ENCODE peak calls at places on chromosomes 6 and 20, in five cellular contexts. M is H9; B is GM23338; W is spleen; H is naive thymus-derived CD4-positive, alpha-beta T cell. K is an unnamed sample.
A peak's percentile ranks its signal among the peaks of the same experiment; 100 is the strongest.

GRCh38 chr6:107787589-107787960 is 36.5 kb downstream of the SCML4 start:
- DNase-seq in H (no peak), B (no peak), W (no peak), M (no peak), K (no peak)

GRCh38 chr20:36063916-36064660 is 90.5 kb upstream of the EPB41L1 start:
- DNase-seq in M (no peak), H (no peak), W (no peak), B (no peak), K (no peak)

GRCh38 chr20:8874437-8874836 is 194.4 kb upstream of the PLCB4 start:
- DNase-seq in B (no peak), H (no peak), W (no peak), M (no peak), K (no peak)

GRCh38 chr6:26599134-26599533 is 2.4 kb downstream of the ABT1 start:
- DNase-seq in H (no peak), B (no peak), W (no peak), M (no peak), K (no peak)

GRCh38 chr6:7134999-7135735 is 27.4 kb downstream of the RREB1 start:
- DNase-seq in M (no peak), H (no peak), B (no peak), W (no peak), K (no peak)

GRCh38 chr6:41730531-41731436 is 4.6 kb downstream of the TFEB start:
- DNase-seq in H (no peak), W (peak; percentile 71), B (no peak), M (no peak), K (no peak)

GRCh38 chr6:154719854-154720253 is 13.4 kb upstream of the SCAF8 start:
- DNase-seq in H (no peak), B (no peak), W (no peak), M (no peak), K (no peak)

GRCh38 chr20:50023116-50023802 is 40.5 kb downstream of the SNAI1 start:
- DNase-seq in B (no peak), W (no peak), H (no peak), M (no peak), K (no peak)

GRCh38 chr6:116568111-116568510 is 3.2 kb upstream of the RWDD1 start:
- DNase-seq in W (no peak), M (no peak), B (no peak), H (no peak), K (no peak)

GRCh38 chr6:116954335-116954734 is 77.3 kb downstream of the RFX6 start:
- DNase-seq in M (no peak), W (no peak), B (no peak), H (no peak), K (no peak)

GRCh38 chr20:4691753-4692152 is 30.0 kb upstream of the PRND start:
- DNase-seq in W (no peak), M (no peak), H (no peak), B (no peak), K (no peak)

DNA sequence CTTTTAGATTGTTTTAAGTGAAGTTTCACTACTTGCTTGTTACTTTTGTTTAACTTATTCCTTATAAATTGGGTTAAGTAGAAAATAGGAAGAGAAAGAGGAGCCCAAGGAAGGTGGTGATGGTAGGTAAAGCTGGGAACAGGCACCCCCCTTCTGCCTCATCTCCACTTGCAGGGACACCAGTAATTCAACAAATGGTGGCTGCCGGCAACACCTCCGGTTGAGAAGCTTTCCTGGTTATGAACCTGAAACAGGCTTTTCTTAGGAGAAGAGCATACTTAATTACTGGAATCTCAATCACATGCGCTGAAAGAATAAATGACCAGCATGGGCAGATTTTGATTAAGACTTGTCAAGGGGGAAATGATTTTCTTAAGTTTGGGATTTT is 158.9 kb upstream of the ZNF217 start:
- DNase-seq in B (no peak), W (no peak), M (no peak), H (no peak), K (no peak)
- H3K4me1 ChIP-seq in B (peaks cover 48% of the 10 kb centered on the region), W (peaks cover 32% of the 10 kb centered on the region), M (peaks cover 20% of the 10 kb centered on the region), H (peaks cover 59% of the 10 kb centered on the region), K (peaks cover 5% of the 10 kb centered on the region)

DNA sequence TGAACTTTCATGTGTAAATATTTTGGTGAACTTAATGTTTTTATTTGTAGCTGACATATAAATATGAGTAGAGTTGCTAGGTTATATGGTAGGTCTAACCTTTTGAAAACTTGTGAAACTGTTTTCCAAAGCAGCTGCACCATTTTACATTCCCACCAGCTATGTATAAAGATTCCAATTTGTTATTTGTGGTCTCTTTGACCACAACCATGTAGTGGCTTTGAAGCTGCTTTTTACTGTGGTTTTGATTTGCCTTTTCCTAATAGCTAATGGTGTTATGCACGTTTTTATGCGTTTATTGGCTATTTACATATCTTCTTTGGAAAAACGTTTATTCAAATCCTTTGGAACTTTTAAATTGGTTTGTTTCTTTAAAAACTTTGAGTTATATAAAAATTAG is 10.3 kb downstream of the CST3 start:
- DNase-seq in M (no peak), H (no peak), B (no peak), W (no peak), K (no peak)
- H3K4me1 ChIP-seq in M (no peaks in the 10 kb centered on the region), H (no peaks in the 10 kb centered on the region), B (peaks cover 15% of the 10 kb centered on the region), W (no peaks in the 10 kb centered on the region), K (peaks cover 2% of the 10 kb centered on the region)

GRCh38 chr6:145903356-145904102 is 60.6 kb downstream of the SHPRH start:
- DNase-seq in B (no peak), M (no peak), H (no peak), W (no peak), K (no peak)

GRCh38 chr6:145904878-145905277 is 59.3 kb downstream of the SHPRH start:
- DNase-seq in H (no peak), B (no peak), W (no peak), M (no peak), K (no peak)

GRCh38 chr6:145904391-145904790 is 59.8 kb downstream of the SHPRH start:
- DNase-seq in B (no peak), W (no peak), H (no peak), M (no peak), K (no peak)

DNA sequence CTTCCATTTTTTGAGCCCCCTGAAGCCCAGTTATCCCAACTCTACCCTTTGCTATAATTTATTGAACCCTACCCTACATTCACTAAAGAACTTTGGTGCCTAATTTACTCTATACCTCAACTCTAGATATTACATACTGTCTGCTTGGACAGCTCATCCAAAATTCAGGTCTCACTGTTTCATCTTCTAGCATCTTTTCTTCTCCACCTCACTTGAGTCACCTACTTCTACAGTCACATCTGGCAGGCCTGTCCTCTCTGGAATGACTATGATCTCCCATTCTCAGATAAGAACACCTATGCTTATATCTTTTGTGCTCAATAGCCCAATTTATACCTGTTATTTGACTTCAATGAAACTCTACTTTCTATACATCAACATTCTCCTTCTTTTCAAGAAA is 58.0 kb downstream of the SHPRH start:
- DNase-seq in H (no peak), W (no peak), B (no peak), M (no peak), K (no peak)
- H3K4me1 ChIP-seq in H (no peaks in the 10 kb centered on the region), W (no peaks in the 10 kb centered on the region), B (no peaks in the 10 kb centered on the region), M (no peaks in the 10 kb centered on the region), K (no peaks in the 10 kb centered on the region)

GRCh38 chr6:43125119-43125518 is 46.0 kb upstream of the SRF start:
- DNase-seq in H (no peak), B (no peak), W (no peak), M (no peak), K (no peak)
- H3K4me1 ChIP-seq in H (no peaks in the 10 kb centered on the region), B (peaks cover 10% of the 10 kb centered on the region), W (no peaks in the 10 kb centered on the region), M (no peaks in the 10 kb centered on the region), K (peaks cover 11% of the 10 kb centered on the region)

GRCh38 chr6:170293881-170294755 is 3.2 kb upstream of the DLL1 start:
- DNase-seq in H (no peak), W (no peak), M (no peak), B (no peak), K (no peak)
- H3K4me1 ChIP-seq in H (peaks cover 15% of the 10 kb centered on the region), W (peaks cover 41% of the 10 kb centered on the region), M (peaks cover 8% of the 10 kb centered on the region), B (peaks cover 48% of the 10 kb centered on the region), K (peaks cover 14% of the 10 kb centered on the region)

GRCh38 chr6:2733736-2734480 is 16.8 kb downstream of the MYLK4 start:
- DNase-seq in H (no peak), M (peak; percentile 40), B (peak; percentile 22), W (no peak), K (no peak)
- H3K4me1 ChIP-seq in H (no peaks in the 10 kb centered on the region), M (peaks cover 17% of the 10 kb centered on the region), B (peaks cover 34% of the 10 kb centered on the region), W (no peaks in the 10 kb centered on the region), K (peaks cover 5% of the 10 kb centered on the region)